ENCODE peak calls at places on chromosomes 13 and 19, in ten cellular contexts. W, Y, K, X, J, R, B, P, Q and E are unnamed samples.

GRCh38 chr13:40340368-40341085 is 325.9 kb downstream of the FOXO1 start:
- DNase-seq in W (no peak), K (peak; percentile 45), X (no peak), B (no peak), R (no peak), Y (no peak), J (no peak), P (no peak), Q (no peak), E (no peak)

GRCh38 chr13:31009166-31009565 is 76.7 kb downstream of the TEX26 start:
- DNase-seq in W (no peak), J (no peak), Q (no peak), P (no peak), R (no peak), K (no peak), B (no peak), X (no peak), Y (no peak), E (peak; percentile 78)

GRCh38 chr19:35882074-35882832 is 13.9 kb downstream of the APLP1 start:
- DNase-seq in Q (peak; percentile 80), R (peak; percentile 79), X (peak; percentile 67), W (no peak), J (no peak), P (no peak), K (peak; percentile 71), B (no peak), Y (no peak), E (peak; percentile 14)

GRCh38 chr19:35331551-35332214 is 2.7 kb downstream of the CD22 start:
- DNase-seq in R (no peak), W (no peak), J (no peak), Q (no peak), Y (no peak), X (no peak), B (no peak), K (no peak), P (no peak), E (no peak)

GRCh38 chr19:2552859-2553258 is 76.9 kb downstream of the GADD45B start:
- DNase-seq in B (peak; percentile 36), R (no peak), W (no peak), Y (no peak), X (no peak), Q (no peak), K (peak; percentile 61), J (peak; percentile 15), P (no peak), E (no peak)

GRCh38 chr19:4707956-4708650 is 15.5 kb downstream of the DPP9 start:
- DNase-seq in J (peak; percentile 77), K (no peak), B (no peak), W (peak; percentile 80), X (peak; percentile 61), Q (no peak), Y (no peak), R (no peak), P (no peak), E (no peak)

GRCh38 chr19:33210266-33210940 is 15.2 kb downstream of the SLC7A10 start:
- DNase-seq in X (no peak), W (peak; percentile 46), R (peak; percentile 19), B (no peak), Q (no peak), J (no peak), P (no peak), K (no peak), Y (no peak), E (no peak)

GRCh38 chr19:54317108-54317964 is 4.4 kb upstream of the LILRA5 start:
- DNase-seq in K (no peak), B (peak; percentile 69), J (no peak), W (no peak), X (no peak), Y (no peak), Q (no peak), R (no peak), P (no peak), E (no peak)

GRCh38 chr13:65679240-65679639 is 1550.9 kb downstream of the PCDH9 start:
- DNase-seq in Q (no peak), X (no peak), R (no peak), J (no peak), Y (no peak), K (no peak), P (no peak), W (no peak), B (no peak), E (no peak)

GRCh38 chr13:38819053-38819452 is 132.2 kb downstream of the FREM2 start:
- DNase-seq in B (no peak), X (no peak), R (no peak), K (no peak), W (no peak), Y (no peak), P (peak; percentile 60), Q (peak; percentile 24), J (no peak), E (peak; percentile 10)

DNA sequence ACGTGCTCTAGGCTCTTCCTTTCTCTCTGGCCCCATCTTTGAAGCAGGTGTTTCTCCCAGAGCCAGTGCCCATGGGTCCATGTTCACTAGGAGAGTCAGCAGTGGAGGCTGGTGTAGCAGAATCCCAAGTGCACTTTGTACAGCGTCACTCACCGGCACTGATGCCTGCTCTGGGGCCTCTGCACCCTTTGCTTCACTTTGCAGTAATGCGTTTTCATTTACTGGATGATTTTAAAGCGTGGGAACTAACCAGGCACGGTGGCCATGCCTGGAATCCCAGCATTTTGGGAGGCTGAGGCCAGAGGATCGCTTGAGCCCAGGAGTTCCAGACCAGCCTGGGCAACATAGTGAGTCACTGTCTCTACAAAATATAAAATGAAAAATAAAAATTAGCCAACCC is 30.7 kb downstream of the SLC25A42 start:
- DNase-seq in P (no peak), R (no peak), K (no peak), Y (no peak), Q (no peak), B (no peak), W (no peak), J (no peak), X (no peak), E (no peak)
- H3K27ac ChIP-seq in P (no peak overlapping the region), R (no peak overlapping the region), K (no peak overlapping the region), Y (no peak overlapping the region), Q (no peak overlapping the region), B (no peak overlapping the region), W (no peak overlapping the region), J (no peak overlapping the region), X (no peak overlapping the region), E (no peak overlapping the region)

DNA sequence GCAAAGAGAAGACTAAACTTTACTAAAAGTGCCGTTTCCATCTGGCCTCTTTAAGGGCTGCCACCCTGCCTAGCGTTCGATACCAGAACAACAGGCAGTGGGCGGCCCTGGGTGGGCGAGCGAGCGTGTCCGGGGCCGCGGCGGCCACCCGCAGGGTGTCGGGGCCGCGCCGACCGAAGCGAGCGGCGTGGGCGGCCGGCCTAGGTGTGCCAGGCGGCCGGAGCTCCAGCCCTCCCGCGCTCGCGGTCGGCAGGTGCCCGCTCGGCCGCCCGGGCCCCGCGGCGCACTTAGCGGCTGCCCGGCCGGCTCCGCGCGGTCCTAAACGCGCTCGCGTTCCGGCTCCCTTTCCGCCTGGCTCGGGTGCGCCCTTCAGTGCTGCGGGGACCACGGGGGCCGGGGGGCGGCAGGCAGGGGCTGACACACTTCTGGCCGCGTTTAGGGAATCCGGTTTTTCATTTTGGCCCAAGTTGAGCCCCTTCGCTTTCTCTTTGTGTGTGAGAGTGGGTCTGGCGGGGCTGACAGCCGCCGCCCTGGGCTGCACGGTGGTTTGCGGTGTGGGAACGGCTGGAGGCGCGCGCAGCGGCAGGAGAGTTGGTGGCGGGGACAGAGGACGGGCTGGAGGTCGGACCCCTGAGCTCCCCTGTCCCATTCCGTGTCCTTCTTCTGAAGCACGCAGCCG is 2.9 kb downstream of the FGF9 start:
- DNase-seq in J (peak; percentile 46), P (no peak), Q (no peak), Y (no peak), K (peak; percentile 42), W (peak; percentile 65), B (peak; percentile 62), X (no peak), R (peak; percentile 83), E (no peak)
- H3K27me3 ChIP-seq in J (peaks cover 80% of the 10 kb centered on the region), P (no peaks in the 10 kb centered on the region), Q (peaks cover 51% of the 10 kb centered on the region), Y (peaks cover 48% of the 10 kb centered on the region), K (peaks cover 86% of the 10 kb centered on the region), W (peaks cover 56% of the 10 kb centered on the region), B (peaks cover 61% of the 10 kb centered on the region), X (peaks cover 53% of the 10 kb centered on the region), R (peaks cover 79% of the 10 kb centered on the region), E (peaks cover 59% of the 10 kb centered on the region)

GRCh38 chr13:48449656-48450055 is 36.7 kb upstream of the LPAR6 start:
- DNase-seq in K (peak; percentile 29), W (no peak), Y (no peak), X (no peak), J (no peak), B (no peak), P (no peak), R (no peak), Q (no peak), E (no peak)
- H3K27ac ChIP-seq in K (peak overlapping the region; percentile 68), W (no peak overlapping the region), Y (no peak overlapping the region), X (peak overlapping the region; percentile 7), J (no peak overlapping the region), B (no peak overlapping the region), P (no peak overlapping the region), R (no peak overlapping the region), Q (no peak overlapping the region), E (no peak overlapping the region)

GRCh38 chr13:27774169-27774568 is 18.1 kb upstream of the GSX1 start:
- DNase-seq in B (no peak), K (no peak), R (no peak), Y (no peak), P (no peak), J (no peak), X (no peak), W (no peak), Q (no peak), E (no peak)

GRCh38 chr13:27770809-27771208 is 21.5 kb upstream of the GSX1 start:
- DNase-seq in Y (no peak), W (no peak), R (peak; percentile 20), J (no peak), B (no peak), K (peak; percentile 56), X (no peak), Q (no peak), P (no peak), E (peak; percentile 57)

GRCh38 chr13:27774651-27775050 is 17.6 kb upstream of the GSX1 start:
- DNase-seq in P (no peak), B (no peak), R (no peak), W (no peak), K (no peak), X (no peak), Y (no peak), Q (no peak), J (no peak), E (no peak)

GRCh38 chr13:27775943-27776342 is 16.3 kb upstream of the GSX1 start:
- DNase-seq in P (no peak), X (no peak), J (no peak), R (no peak), W (no peak), Y (no peak), Q (no peak), B (no peak), K (peak; percentile 58), E (no peak)

DNA sequence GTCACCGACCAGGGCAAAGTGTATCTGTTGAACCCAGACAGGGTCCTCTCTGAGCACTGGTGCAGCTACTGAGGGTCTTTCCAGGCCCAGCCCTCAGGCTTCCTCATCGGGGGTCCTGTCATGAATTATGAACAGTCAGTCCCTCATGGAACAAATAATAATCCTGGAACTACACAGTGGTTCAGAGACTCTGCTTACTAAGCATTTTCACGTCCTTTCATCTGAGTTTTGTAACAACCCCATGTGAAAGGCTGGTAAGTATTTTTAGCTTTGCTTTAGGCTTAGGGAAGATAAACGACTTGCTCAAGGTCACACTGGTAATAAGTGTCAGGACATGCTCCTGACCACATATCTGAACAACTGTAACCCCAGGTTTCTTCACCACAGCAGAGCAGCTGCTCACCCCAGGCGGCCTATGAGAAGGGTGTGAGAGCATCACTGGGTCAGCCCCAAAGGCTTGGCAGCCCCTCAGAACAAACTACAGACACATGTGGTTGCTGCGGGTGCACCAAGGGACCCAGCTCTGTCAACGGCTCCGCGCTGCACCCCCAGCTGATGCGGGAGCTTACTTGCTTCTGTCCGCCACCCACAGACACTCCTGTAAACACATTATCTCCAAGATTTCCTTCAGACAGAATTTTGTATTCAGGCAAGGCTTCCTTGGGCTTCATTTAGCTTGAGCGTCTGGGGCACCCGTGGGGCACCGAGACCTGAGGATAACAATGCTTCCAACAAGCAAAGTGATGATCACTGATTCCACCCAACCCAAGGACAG is 19.4 kb upstream of the GSX1 start:
- DNase-seq in K (no peak), Y (no peak), P (no peak), R (no peak), Q (no peak), B (no peak), X (no peak), W (no peak), J (no peak), E (no peak)
- H3K27me3 ChIP-seq in K (peaks cover 9% of the 10 kb centered on the region), Y (no peaks in the 10 kb centered on the region), P (no peaks in the 10 kb centered on the region), R (peaks cover 22% of the 10 kb centered on the region), Q (peaks cover 5% of the 10 kb centered on the region), B (peaks cover 13% of the 10 kb centered on the region), X (peaks cover 60% of the 10 kb centered on the region), W (peaks cover 15% of the 10 kb centered on the region), J (peaks cover 91% of the 10 kb centered on the region), E (peaks cover 32% of the 10 kb centered on the region)